ENCODE peak calls at places on chromosomes 5 and 9, in seven cellular contexts. Z, S, J, Y, R, H and C are unnamed samples. For H3K36me3, the result is how much of the 10 kb centered on the place peaks cover.

GRCh38 chr5:139784488-139784887 is 11.1 kb upstream of the PSD2 start:
- DNase-seq in Z (no peak), R (no peak), H (no peak), Y (no peak), S (no peak), J (no peak), C (no peak)

GRCh38 chr5:54902817-54903473 is 82.4 kb downstream of the ESM1 start:
- DNase-seq in H (peak), J (peak), Z (peak), R (peak), S (no peak), Y (no peak), C (no peak)

GRCh38 chr5:92518318-92518913 is 1062.6 kb downstream of the NR2F1-AS1 start:
- DNase-seq in H (peak), S (peak), Y (no peak), Z (no peak), R (peak), J (peak), C (peak)

GRCh38 chr5:53405396-53405795 is 75.0 kb upstream of the FST start:
- DNase-seq in R (peak), Z (no peak), S (no peak), Y (no peak), J (no peak), H (no peak), C (no peak)

GRCh38 chr5:139272471-139273321 is 20.8 kb upstream of the MATR3 start:
- DNase-seq in R (peak), J (peak), H (peak), Y (no peak), Z (peak), S (no peak), C (peak)

GRCh38 chr9:105375323-105375722 is 72.5 kb upstream of the FSD1L start:
- DNase-seq in J (no peak), R (no peak), S (no peak), Y (no peak), H (no peak), Z (no peak), C (no peak)

GRCh38 chr5:171965740-171966139 is 40.7 kb downstream of the FBXW11 start:
- DNase-seq in S (no peak), H (no peak), J (no peak), Z (no peak), Y (no peak), R (no peak), C (peak)

GRCh38 chr5:151079838-151080619 is 805 bp downstream of the TNIP1 start:
- DNase-seq in S (no peak), Z (no peak), Y (no peak), R (peak), J (peak), H (peak), C (no peak)

GRCh38 chr9:122219856-122220672 is 8.7 kb downstream of the LHX6 start:
- DNase-seq in S (no peak), J (no peak), Y (no peak), H (peak), Z (no peak), R (no peak), C (no peak)

GRCh38 chr5:56142620-56143431 is 90.3 kb downstream of the ANKRD55 start:
- DNase-seq in J (peak), R (no peak), H (no peak), Z (peak), Y (no peak), S (no peak), C (no peak)

GRCh38 chr9:110152704-110153374 is 55.1 kb downstream of the C9orf152 start:
- DNase-seq in Z (no peak), H (peak), Y (no peak), R (peak), S (peak), J (peak), C (peak)

DNA sequence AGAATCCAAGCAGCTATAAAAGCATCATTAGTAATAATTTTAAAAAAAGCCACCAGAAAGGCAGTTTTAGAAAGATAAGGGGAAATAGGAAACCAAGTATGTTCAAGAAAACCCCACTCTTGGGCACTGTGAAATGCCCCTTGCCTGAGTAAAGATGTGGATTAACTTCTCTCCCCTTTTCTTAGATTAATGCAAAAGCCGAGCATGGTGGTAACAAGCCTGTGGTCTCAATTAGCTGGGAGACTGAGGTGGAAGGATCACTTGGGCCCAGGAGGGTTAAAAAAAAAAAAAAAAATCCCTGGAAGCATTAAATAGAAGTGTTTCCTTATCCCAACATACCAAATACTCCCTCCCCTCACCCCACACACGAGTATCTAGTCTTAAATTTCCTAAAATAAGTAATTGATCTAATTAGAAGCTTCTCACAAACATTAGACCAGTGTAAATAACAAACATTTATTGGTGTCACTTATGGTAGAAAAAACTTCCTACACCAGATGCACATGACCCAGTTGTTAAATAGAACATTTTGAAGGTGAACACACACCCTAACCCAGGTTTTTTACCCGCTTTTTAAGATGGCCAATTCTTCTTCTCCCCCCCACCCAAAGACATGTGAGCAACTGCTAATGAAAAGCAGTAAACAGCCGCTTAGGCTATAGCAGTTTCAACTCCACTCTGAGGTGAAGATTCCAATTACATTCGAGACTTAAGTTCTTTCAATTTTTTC is 5.2 kb downstream of the HSPA5 start:
- DNase-seq in H (no peak), Z (no peak), R (no peak), J (no peak), S (no peak), Y (no peak), C (no peak)
- H3K36me3 ChIP-seq in H (under half), Z (under half), R (under half), J (under half), S (under half), Y (under half), C (half or more)

GRCh38 chr5:96176022-96176421 is 214.4 kb upstream of the ELL2 start:
- DNase-seq in R (no peak), Y (no peak), Z (no peak), S (no peak), J (no peak), H (peak), C (no peak)

GRCh38 chr5:96177303-96177869 is 215.7 kb upstream of the ELL2 start:
- DNase-seq in H (peak), R (peak), Y (no peak), S (no peak), J (peak), Z (no peak), C (no peak)

GRCh38 chr5:96172436-96172835 is 210.8 kb upstream of the ELL2 start:
- DNase-seq in Y (no peak), Z (no peak), S (no peak), H (peak), J (no peak), R (peak), C (no peak)

GRCh38 chr5:96180684-96181083 is 219.0 kb upstream of the ELL2 start:
- DNase-seq in S (no peak), H (no peak), Y (no peak), R (no peak), J (no peak), Z (no peak), C (no peak)

DNA sequence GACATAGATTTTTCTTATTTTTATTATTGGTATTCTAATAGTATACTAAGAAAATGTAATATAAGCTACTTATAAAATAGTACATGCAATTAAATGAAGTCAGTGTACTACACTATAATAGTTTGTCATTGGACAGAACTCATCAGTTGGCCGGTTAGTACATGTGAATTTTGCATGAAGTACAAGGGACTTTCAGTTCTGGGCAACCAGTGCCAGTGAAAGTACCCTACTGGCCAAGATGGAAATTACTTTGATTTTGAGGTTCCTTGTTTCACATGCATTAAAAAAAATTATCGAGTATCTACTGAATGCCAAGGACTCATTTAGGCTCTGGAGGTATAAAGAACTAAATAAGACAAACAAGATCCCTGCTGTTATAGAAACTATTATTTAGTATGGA is 213.4 kb upstream of the ELL2 start:
- DNase-seq in R (no peak), Y (no peak), S (peak), H (peak), Z (no peak), J (peak), C (peak)
- TF ChIP-seq CTCF in R (no peak), Y (peak), S (peak), H (peak), Z (peak), J (peak), C (peak)

GRCh38 chr9:106921989-106922388 is 59.0 kb downstream of the ZNF462 start:
- DNase-seq in Y (no peak), Z (no peak), H (peak), R (peak), J (no peak), S (no peak), C (no peak)

GRCh38 chr9:106927916-106928315 is 65.0 kb downstream of the ZNF462 start:
- DNase-seq in H (peak), S (no peak), J (no peak), Y (no peak), Z (no peak), R (peak), C (no peak)

GRCh38 chr9:106921341-106921899 is 58.5 kb downstream of the ZNF462 start:
- DNase-seq in Y (no peak), S (peak), J (no peak), H (peak), Z (peak), R (peak), C (peak)

GRCh38 chr9:106928350-106928749 is 65.4 kb downstream of the ZNF462 start:
- DNase-seq in R (no peak), Z (no peak), J (no peak), Y (no peak), H (no peak), S (no peak), C (no peak)

DNA sequence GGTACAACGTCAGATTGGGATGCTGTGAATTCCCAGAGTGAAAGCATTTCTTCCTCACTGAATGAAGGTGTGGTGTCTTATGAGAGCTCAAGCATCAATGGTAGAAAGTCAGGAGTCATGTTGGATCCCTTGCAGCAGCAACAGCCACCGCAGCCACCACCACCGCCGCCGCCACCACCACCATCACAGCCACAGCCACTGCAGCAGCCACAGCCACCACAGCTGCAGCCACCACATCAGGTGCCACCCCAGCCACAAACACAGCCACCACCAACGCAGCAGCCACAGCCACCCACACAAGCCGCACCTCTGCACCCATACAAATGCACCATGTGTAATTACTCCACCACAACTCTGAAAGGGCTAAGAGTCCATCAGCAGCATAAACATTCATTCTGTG is 62.4 kb downstream of the ZNF462 start:
- DNase-seq in R (no peak), S (no peak), J (no peak), Z (no peak), H (no peak), Y (no peak), C (no peak)
- H3K4me3 ChIP-seq in R (no peak), S (no peak), J (no peak), Z (no peak), H (no peak), Y (no peak), C (no peak)

DNA sequence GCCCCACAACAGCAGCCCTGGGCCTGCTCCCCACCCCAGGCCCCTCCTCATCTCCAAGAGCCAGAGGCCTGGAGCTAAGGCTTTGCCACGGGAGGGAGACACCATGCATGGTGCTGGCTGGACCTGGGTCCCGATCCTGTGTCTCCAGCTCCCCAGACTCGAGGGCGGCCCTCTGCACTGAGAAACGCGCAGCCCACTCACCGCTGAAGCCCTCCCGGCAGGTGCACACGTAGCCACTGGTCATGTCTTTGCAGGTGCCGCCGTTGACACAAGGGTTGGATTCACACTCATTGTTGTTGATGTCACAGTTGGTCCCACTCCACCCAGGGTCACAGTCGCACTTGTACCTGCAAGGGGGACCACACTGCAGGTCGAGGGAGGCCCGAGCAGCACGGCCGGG is 30.4 kb upstream of the SEC16A start:
- DNase-seq in H (no peak), J (no peak), Z (no peak), S (no peak), Y (no peak), R (no peak), C (no peak)
- H3K36me3 ChIP-seq in H (under half), J (under half), Z (half or more), S (under half), Y (under half), R (half or more), C (under half)

GRCh38 chr5:107063511-107063910 is 607.2 kb downstream of the EFNA5 start:
- DNase-seq in R (peak), H (no peak), Z (no peak), J (peak), S (no peak), Y (no peak), C (no peak)
- TF ChIP-seq CTCF in R (no peak), H (no peak), Z (no peak), J (no peak), S (no peak), Y (no peak), C (no peak)